ENCODE peak calls at places on chromosome 14, in six cellular contexts. L is upper lobe of left lung, B is fibroblast of lung, P is pancreas, H is A549, C is stomach. U is an unnamed sample. For H3K9me3, the result is how much of the 10 kb centered on the place peaks cover.

GRCh38 chr14:78519863-78520262 is 349.7 kb downstream of the NRXN3 start:
- DNase-seq in P (no peak), H (no peak), B (peak), L (no peak), C (no peak), U (no peak)

GRCh38 chr14:81673930-81674329 is 140.3 kb upstream of the SEL1L start:
- DNase-seq in L (no peak), H (no peak), C (no peak), B (no peak), P (no peak), U (no peak)

GRCh38 chr14:21382886-21383847 is 652 bp downstream of the SUPT16H start:
- DNase-seq in P (peak), B (peak), H (peak), C (peak), L (peak), U (no peak)

GRCh38 chr14:64960762-64961276 is 11.3 kb downstream of the RAB15 start:
- DNase-seq in L (no peak), C (peak), B (no peak), H (no peak), P (no peak), U (no peak)

GRCh38 chr14:48536318-48536717 is 860.9 kb upstream of the MDGA2 start:
- DNase-seq in P (no peak), H (no peak), L (no peak), B (no peak), C (no peak), U (no peak)

GRCh38 chr14:100872241-100872640 is 31.3 kb downstream of the RTL1 start:
- DNase-seq in H (no peak), C (no peak), B (no peak), P (no peak), L (no peak), U (no peak)

GRCh38 chr14:94451091-94451751 is 1.4 kb downstream of the SERPINA11 start:
- DNase-seq in C (no peak), B (no peak), H (no peak), P (no peak), L (no peak), U (no peak)

GRCh38 chr14:97219356-97220017 is 422.3 kb downstream of the VRK1 start:
- DNase-seq in H (no peak), C (no peak), P (no peak), L (no peak), B (no peak), U (no peak)

GRCh38 chr14:80278293-80279037 is 67.2 kb upstream of the DIO2 start:
- DNase-seq in B (peak), L (no peak), H (no peak), P (no peak), C (peak), U (peak)

GRCh38 chr14:42222924-42223471 is 616.3 kb downstream of the LRFN5 start:
- DNase-seq in H (no peak), C (no peak), P (no peak), B (peak), L (no peak), U (no peak)

GRCh38 chr14:65002586-65003210 is 16.0 kb downstream of the FNTB start:
- DNase-seq in L (no peak), P (no peak), B (peak), C (no peak), H (no peak), U (no peak)

GRCh38 chr14:99676657-99677056 is 7.4 kb upstream of the CYP46A1 start:
- DNase-seq in C (no peak), P (no peak), L (no peak), B (no peak), H (no peak), U (no peak)

GRCh38 chr14:69056389-69056788 is 77.3 kb upstream of the ACTN1 start:
- DNase-seq in H (no peak), L (no peak), B (peak), C (no peak), P (no peak), U (no peak)

GRCh38 chr14:56487761-56488160 is 91.8 kb upstream of the TMEM260 start:
- DNase-seq in H (no peak), P (no peak), L (no peak), C (no peak), B (no peak), U (no peak)

GRCh38 chr14:38209572-38210159 is 2.0 kb downstream of the SSTR1 start:
- DNase-seq in H (no peak), C (peak), B (peak), P (peak), L (no peak), U (no peak)

GRCh38 chr14:22213110-22213509 is 375.9 kb downstream of the DAD1 start:
- DNase-seq in H (no peak), P (no peak), B (peak), L (no peak), C (no peak), U (no peak)

GRCh38 chr14:90553298-90553920 is 156.6 kb downstream of the CALM1 start:
- DNase-seq in P (no peak), L (no peak), C (no peak), B (no peak), H (no peak), U (no peak)
- TF ChIP-seq CTCF in P (no peak), L (no peak), C (no peak), B (no peak), H (no peak), U (no peak)

GRCh38 chr14:20327005-20327869 is 5.8 kb downstream of the CCNB1IP1 start:
- DNase-seq in C (no peak), P (no peak), H (peak), B (peak), L (no peak), U (no peak)
- H3K4me3 ChIP-seq in C (no peak), P (no peak), H (no peak), B (no peak), L (no peak), U (no peak)

DNA sequence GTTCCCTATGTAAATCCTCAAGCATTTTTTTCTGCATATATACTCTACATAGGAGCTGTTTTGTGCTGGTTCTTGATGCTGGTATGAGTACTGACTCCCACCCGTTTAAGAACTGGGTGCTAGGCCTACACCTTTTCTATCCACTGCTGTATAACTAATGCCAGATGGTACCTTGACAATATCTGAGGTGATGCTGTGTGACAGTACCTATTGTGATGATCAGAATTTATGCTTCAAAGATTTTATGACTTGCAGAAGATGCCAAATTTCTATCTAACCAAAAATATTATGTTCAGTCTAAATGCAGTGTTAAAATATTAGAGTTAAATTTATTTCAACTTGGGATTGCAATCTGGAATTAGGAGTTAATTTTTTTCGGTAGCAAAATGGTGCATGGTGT is 272.3 kb upstream of the NOVA1 start:
- DNase-seq in C (no peak), H (no peak), P (no peak), B (no peak), L (no peak), U (no peak)
- H3K9me3 ChIP-seq in C (under half), H (under half), P (under half), B (under half), L (under half), U (under half)

DNA sequence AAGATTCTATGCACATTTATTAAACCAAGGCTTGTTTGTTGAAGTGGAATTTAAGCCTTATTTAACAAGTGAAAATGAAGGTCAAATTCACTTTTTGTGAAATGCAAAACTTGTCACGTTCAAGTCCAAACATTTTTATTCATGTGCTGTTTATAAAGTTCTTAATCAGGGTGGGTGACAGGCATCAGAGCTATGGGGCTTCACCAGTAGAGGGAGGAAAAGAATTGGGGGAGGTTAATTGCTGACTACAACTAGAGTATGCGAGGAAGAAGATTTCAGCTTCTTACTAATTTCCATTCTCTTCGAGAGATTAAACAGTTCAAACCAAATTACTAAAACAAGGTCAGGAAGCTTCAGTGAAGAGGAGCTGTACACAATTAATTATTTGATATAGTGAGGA is 9.7 kb downstream of the MOK start:
- DNase-seq in B (peak), C (no peak), P (no peak), L (no peak), H (peak), U (no peak)
- TF ChIP-seq CTCF in B (peak), C (no peak), P (no peak), L (no peak), H (peak), U (no peak)

GRCh38 chr14:76053576-76054369 is 68.2 kb downstream of the IFT43 start:
- DNase-seq in H (no peak), L (no peak), C (no peak), P (no peak), B (no peak), U (no peak)

GRCh38 chr14:76050797-76051392 is 65.3 kb downstream of the IFT43 start:
- DNase-seq in C (peak), P (no peak), H (peak), B (peak), L (no peak), U (no peak)

GRCh38 chr14:76050250-76050649 is 64.7 kb downstream of the IFT43 start:
- DNase-seq in H (no peak), B (no peak), P (no peak), C (no peak), L (no peak), U (no peak)

GRCh38 chr14:76055330-76055729 is 69.8 kb downstream of the IFT43 start:
- DNase-seq in P (no peak), B (no peak), H (no peak), L (no peak), C (no peak), U (no peak)

DNA sequence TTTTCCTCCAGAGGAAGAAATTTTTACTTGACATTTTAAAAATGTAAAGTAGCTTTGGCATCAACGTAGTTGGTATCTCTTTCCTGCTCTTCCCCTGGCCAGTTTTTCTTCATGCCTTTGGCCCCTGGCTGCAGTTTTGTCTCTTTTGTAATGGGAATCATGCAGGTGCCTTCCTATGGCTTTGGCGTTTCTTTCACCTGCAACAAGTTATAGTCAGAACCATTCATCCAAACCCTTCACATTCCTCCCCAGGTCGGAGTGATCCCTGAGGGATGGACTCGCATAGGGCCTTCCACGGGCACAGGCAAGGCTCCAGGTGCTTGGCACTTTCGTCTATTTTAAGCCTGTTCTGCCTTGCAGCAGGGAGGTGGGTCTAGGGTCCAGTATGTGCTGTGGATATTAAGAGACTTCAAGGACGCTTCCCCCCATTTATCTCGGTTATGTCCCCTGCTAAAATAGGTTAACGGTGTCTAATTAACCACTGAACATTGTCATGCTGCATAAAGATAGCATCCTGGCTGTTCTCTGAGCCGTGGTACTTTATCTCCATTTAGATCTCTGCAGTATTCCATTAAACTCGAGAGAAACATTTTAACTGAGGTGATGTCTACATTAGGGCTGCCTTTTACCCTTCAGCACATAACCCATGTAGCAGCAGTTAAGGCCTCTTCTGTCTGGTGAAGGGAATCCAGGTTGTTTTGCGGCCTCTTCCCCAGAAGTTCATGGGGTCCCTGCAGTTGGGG is 66.3 kb downstream of the IFT43 start:
- DNase-seq in H (no peak), P (no peak), B (no peak), C (no peak), L (no peak), U (no peak)
- H3K4me3 ChIP-seq in H (no peak), P (no peak), B (no peak), C (no peak), L (no peak), U (no peak)

GRCh38 chr14:83863042-83863441 is 1666.9 kb upstream of the FLRT2 start:
- DNase-seq in H (no peak), P (no peak), C (no peak), B (no peak), L (no peak), U (no peak)
- H3K9me3 ChIP-seq in H (under half), P (under half), C (under half), B (under half), L (under half), U (under half)

DNA sequence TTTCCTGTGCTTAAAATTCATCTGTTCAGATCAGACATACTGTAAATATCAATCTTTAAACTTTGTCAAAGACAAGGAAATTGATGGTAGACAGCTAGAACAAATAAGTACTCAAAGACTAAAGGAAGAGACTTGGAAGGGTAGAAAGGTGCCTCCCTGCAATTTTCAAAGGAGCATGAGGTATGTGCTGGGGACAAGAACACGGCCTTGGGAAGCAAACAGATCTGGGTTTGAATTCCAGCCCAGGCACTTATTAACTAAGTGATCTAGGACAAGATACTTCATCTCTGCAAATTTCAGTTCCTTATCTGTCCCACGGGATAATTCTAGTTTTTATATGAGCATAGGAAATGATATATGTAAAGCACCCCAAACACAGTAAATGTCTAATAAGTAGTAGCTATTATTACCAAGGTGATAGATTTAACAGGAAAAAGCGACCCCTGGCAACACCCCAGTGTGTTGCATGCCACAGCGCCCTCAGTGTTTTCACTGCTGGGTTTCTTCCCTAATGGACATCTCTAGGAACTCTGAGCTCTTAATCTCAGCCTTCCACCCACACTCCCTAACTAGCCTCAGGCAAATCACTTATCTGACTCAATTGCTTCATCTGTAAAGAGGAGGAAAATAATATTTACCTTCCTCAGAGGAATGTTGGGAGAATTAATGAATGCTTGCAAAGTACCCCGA is 44.7 kb upstream of the BMP4 start:
- DNase-seq in P (no peak), C (no peak), B (no peak), L (no peak), H (no peak), U (no peak)
- TF ChIP-seq CTCF in P (no peak), C (no peak), B (no peak), L (no peak), H (no peak), U (no peak)

GRCh38 chr14:77105118-77105517 is 7.1 kb downstream of the CIPC start:
- DNase-seq in P (no peak), C (no peak), H (no peak), B (no peak), L (no peak), U (no peak)
- H3K4me3 ChIP-seq in P (no peak), C (no peak), H (no peak), B (no peak), L (no peak), U (no peak)

DNA sequence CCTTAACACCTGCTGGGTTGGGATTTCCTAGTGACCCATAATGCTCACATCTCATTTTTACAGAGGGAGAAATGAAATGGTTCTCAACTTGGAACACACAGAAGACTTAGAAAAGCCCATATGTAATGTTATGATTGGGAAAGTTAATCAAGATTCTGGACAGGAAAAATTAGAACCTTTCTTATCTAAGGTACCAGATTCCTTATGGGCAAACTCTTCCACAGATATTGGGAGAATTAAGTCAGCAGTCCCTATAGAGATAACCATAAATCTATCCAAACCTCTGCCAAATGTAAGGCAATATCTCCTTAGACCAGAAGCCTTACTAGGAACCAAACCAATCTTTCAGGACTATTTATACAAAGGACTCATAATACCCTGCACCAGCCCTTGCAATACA is 13.9 kb upstream of the PSMC1 start:
- DNase-seq in P (no peak), C (no peak), L (no peak), H (no peak), B (no peak), U (no peak)
- H3K9me3 ChIP-seq in P (under half), C (under half), L (under half), H (under half), B (under half), U (under half)

GRCh38 chr14:26276757-26277156 is 321.1 kb downstream of the NOVA1 start:
- DNase-seq in H (no peak), C (no peak), P (no peak), L (no peak), B (no peak), U (no peak)
- TF ChIP-seq CTCF in H (no peak), C (no peak), P (no peak), L (no peak), B (peak), U (no peak)